ENCODE peak calls at places on chromosomes 5 and 9, in nine cellular contexts. M is PC-3, L is mesothelial cell of epicardium, D is NCI-H2171, C is GM12865, O is posterior cingulate gyrus, E is AG08396, P is NCI-H146, Z is GM23338. H is an unnamed sample.
A peak's percentile ranks its signal among the peaks of the same experiment; 100 is the strongest.

GRCh38 chr9:119736478-119737454 is 367.5 kb upstream of the BRINP1 start:
- DNase-seq in O (peak; percentile 45), D (no peak), L (no peak), M (no peak), P (no peak), E (no peak), Z (no peak), C (peak; percentile 73), H (no peak)

GRCh38 chr5:55226027-55226933 is 835 bp downstream of the MCIDAS start:
- DNase-seq in P (peak; percentile 89), E (peak; percentile 61), O (no peak), C (peak; percentile 75), L (peak; percentile 76), Z (peak; percentile 91), M (peak; percentile 62), D (peak; percentile 87), H (peak; percentile 89)

GRCh38 chr9:91289244-91289643 is 72.5 kb downstream of the AUH start:
- DNase-seq in M (no peak), P (no peak), O (no peak), C (no peak), E (no peak), L (no peak), D (no peak), Z (no peak), H (peak; percentile 33)

GRCh38 chr5:157603333-157604190 is 28.0 kb upstream of the ADAM19 start:
- DNase-seq in D (no peak), Z (no peak), M (peak; percentile 99), P (no peak), C (peak; percentile 73), L (no peak), E (peak; percentile 55), O (no peak), H (peak; percentile 84)

GRCh38 chr5:68409259-68409658 is 193.7 kb downstream of the PIK3R1 start:
- DNase-seq in L (no peak), C (no peak), Z (no peak), D (no peak), P (no peak), O (no peak), M (peak; percentile 22), E (peak; percentile 39), H (no peak)

GRCh38 chr9:110088099-110088498 is 119.9 kb downstream of the C9orf152 start:
- DNase-seq in D (no peak), P (no peak), E (no peak), C (peak; percentile 37), O (no peak), M (peak; percentile 9), L (no peak), Z (no peak), H (peak; percentile 25)

GRCh38 chr9:115008536-115008935 is 78.1 kb upstream of the TNFSF8 start:
- DNase-seq in O (no peak), M (peak; percentile 78), L (no peak), Z (no peak), P (no peak), C (no peak), D (no peak), E (peak; percentile 76), H (peak; percentile 54)

GRCh38 chr5:11785771-11786342 is 118.4 kb downstream of the CTNND2 start:
- DNase-seq in M (peak; percentile 69), E (no peak), P (no peak), Z (no peak), L (no peak), D (no peak), C (no peak), O (no peak), H (no peak)

GRCh38 chr9:121217609-121218292 is 16.1 kb upstream of the RAB14 start:
- DNase-seq in M (peak; percentile 51), P (no peak), C (peak; percentile 80), E (no peak), O (no peak), D (no peak), L (no peak), Z (no peak), H (peak; percentile 51)

GRCh38 chr9:116190997-116191396 is 37.4 kb downstream of the PAPPA start:
- DNase-seq in Z (no peak), C (no peak), D (no peak), E (peak; percentile 61), L (no peak), O (no peak), P (no peak), M (peak; percentile 80), H (no peak)

GRCh38 chr9:105333811-105334210 is 89.4 kb downstream of the SLC44A1 start:
- DNase-seq in O (no peak), E (no peak), C (no peak), Z (no peak), M (no peak), D (no peak), P (no peak), L (no peak), H (no peak)

GRCh38 chr5:77859306-77859705 is 83.2 kb upstream of the TBCA start:
- DNase-seq in Z (no peak), P (no peak), D (no peak), E (no peak), M (no peak), C (no peak), L (no peak), O (no peak), H (no peak)

GRCh38 chr5:14148890-14149671 is 5.9 kb downstream of the TRIO start:
- DNase-seq in O (no peak), E (no peak), C (no peak), L (no peak), Z (peak; percentile 57), M (no peak), D (no peak), P (no peak), H (no peak)

GRCh38 chr5:90475436-90475980 is 844 bp downstream of the POLR3G start:
- DNase-seq in D (no peak), M (peak; percentile 51), E (no peak), L (no peak), O (no peak), Z (peak; percentile 16), P (peak; percentile 44), C (no peak), H (no peak)

GRCh38 chr9:92711844-92712243 is 41.9 kb upstream of the IPPK start:
- DNase-seq in D (no peak), L (no peak), M (no peak), P (no peak), C (peak; percentile 51), E (no peak), O (no peak), Z (no peak), H (no peak)

GRCh38 chr5:33433303-33434255 is 7.2 kb upstream of the TARS1 start:
- DNase-seq in Z (no peak), O (no peak), P (no peak), C (no peak), D (no peak), E (no peak), L (no peak), M (no peak), H (no peak)

GRCh38 chr5:9337908-9338307 is 208.0 kb downstream of the SEMA5A start:
- DNase-seq in L (no peak), P (no peak), D (no peak), O (no peak), Z (no peak), M (peak; percentile 96), E (peak; percentile 39), C (no peak), H (no peak)

GRCh38 chr9:85603920-85604319 is 137.8 kb downstream of the AGTPBP1 start:
- DNase-seq in O (no peak), D (no peak), P (no peak), C (no peak), L (no peak), M (no peak), E (no peak), Z (no peak), H (no peak)

GRCh38 chr5:27947088-27947487 is 908.7 kb upstream of the CDH9 start:
- DNase-seq in P (no peak), C (no peak), D (no peak), O (no peak), E (no peak), L (no peak), Z (no peak), M (peak; percentile 40), H (no peak)

GRCh38 chr5:98742395-98743073 is 30.9 kb upstream of the RGMB start:
- DNase-seq in M (no peak), Z (peak; percentile 47), C (no peak), P (no peak), D (no peak), E (no peak), L (no peak), O (no peak), H (no peak)

GRCh38 chr9:121246821-121247511 is 21.0 kb upstream of the GSN start:
- DNase-seq in P (no peak), C (no peak), E (peak; percentile 49), M (no peak), O (no peak), L (no peak), D (no peak), Z (no peak), H (peak; percentile 91)

GRCh38 chr5:128684951-128685350 is 146.9 kb upstream of the FBN2 start:
- DNase-seq in E (no peak), O (no peak), L (no peak), D (no peak), M (no peak), Z (no peak), C (no peak), P (no peak), H (no peak)

GRCh38 chr5:116532762-116533525 is 41.7 kb downstream of the SEMA6A start:
- DNase-seq in C (no peak), M (no peak), P (peak; percentile 81), Z (no peak), E (no peak), D (peak; percentile 25), O (no peak), L (no peak), H (no peak)

GRCh38 chr5:20833081-20833627 is 845.2 kb upstream of the CDH18 start:
- DNase-seq in E (peak; percentile 0), Z (peak; percentile 32), M (no peak), P (no peak), D (no peak), L (no peak), O (no peak), C (no peak), H (no peak)

GRCh38 chr5:2531318-2531717 is 220.2 kb downstream of the IRX2 start:
- DNase-seq in Z (no peak), P (no peak), C (no peak), M (no peak), L (no peak), E (no peak), D (no peak), O (no peak), H (no peak)

GRCh38 chr5:154088801-154089200 is 50.0 kb downstream of the MFAP3 start:
- DNase-seq in P (no peak), C (no peak), O (no peak), L (no peak), Z (no peak), D (no peak), M (no peak), E (no peak), H (no peak)

GRCh38 chr9:131395745-131396479 is 2.0 kb downstream of the PRRC2B start:
- DNase-seq in O (no peak), L (no peak), Z (no peak), P (no peak), C (no peak), D (peak; percentile 19), M (no peak), E (peak; percentile 19), H (no peak)

GRCh38 chr9:108015690-108016089 is 526.1 kb upstream of the KLF4 start:
- DNase-seq in P (no peak), M (no peak), Z (no peak), D (no peak), O (no peak), L (no peak), E (no peak), C (no peak), H (no peak)